ENCODE peak calls at places on chromosomes 11 and 22, in ten cellular contexts. B, O, W, F, H, Q, E, S, Y and G are unnamed samples.

GRCh38 chr11:116910378-116910777 is 73.0 kb upstream of the APOA1 start:
- DNase-seq in B (no peak), O (no peak), W (no peak), F (peak; percentile 27), H (no peak), Q (no peak), E (no peak), S (no peak), Y (no peak), G (no peak)

GRCh38 chr11:12287009-12287373 is 90.4 kb upstream of the PARVA start:
- DNase-seq in B (no peak), O (peak; percentile 89), W (peak; percentile 31), F (peak; percentile 94), H (no peak), Q (peak; percentile 36), E (peak; percentile 96), S (peak; percentile 43), Y (peak; percentile 77), G (no peak)

GRCh38 chr11:26896716-26897115 is 97.2 kb upstream of the FIBIN start:
- DNase-seq in B (no peak), O (no peak), W (no peak), F (peak; percentile 56), H (no peak), Q (no peak), E (no peak), S (no peak), Y (no peak), G (no peak)

GRCh38 chr22:27761652-27762051 is 39.9 kb downstream of the MN1 start:
- DNase-seq in B (no peak), O (no peak), W (no peak), F (no peak), H (no peak), Q (no peak), E (no peak), S (no peak), Y (no peak), G (no peak)

GRCh38 chr11:38594881-38595280 is 1996.8 kb upstream of the RAG2 start:
- DNase-seq in B (no peak), O (no peak), W (no peak), F (no peak), H (no peak), Q (no peak), E (no peak), S (no peak), Y (no peak), G (no peak)

GRCh38 chr11:125345706-125346561 is 150.1 kb downstream of the FEZ1 start:
- DNase-seq in B (peak; percentile 89), O (peak; percentile 74), W (peak; percentile 87), F (peak; percentile 91), H (peak; percentile 48), Q (peak; percentile 15), E (peak; percentile 77), S (peak; percentile 60), Y (peak; percentile 67), G (no peak)

GRCh38 chr11:69140635-69141034 is 15.1 kb upstream of the SMIM38 start:
- DNase-seq in B (no peak), O (no peak), W (no peak), F (no peak), H (no peak), Q (no peak), E (no peak), S (no peak), Y (no peak), G (no peak)

GRCh38 chr11:129608711-129609110 is 206.9 kb upstream of the TMEM45B start:
- DNase-seq in B (no peak), O (peak; percentile 92), W (no peak), F (no peak), H (no peak), Q (no peak), E (no peak), S (peak; percentile 11), Y (no peak), G (peak; percentile 75)

GRCh38 chr11:69869311-69869939 is 50.2 kb upstream of the FGF3 start:
- DNase-seq in B (no peak), O (no peak), W (no peak), F (no peak), H (no peak), Q (no peak), E (no peak), S (no peak), Y (no peak), G (no peak)

GRCh38 chr22:20427945-20428417 is 9.6 kb downstream of the SCARF2 start:
- DNase-seq in B (no peak), O (no peak), W (no peak), F (no peak), H (no peak), Q (no peak), E (no peak), S (no peak), Y (no peak), G (no peak)

GRCh38 chr11:8283510-8284272 is 20.0 kb upstream of the LMO1 start:
- DNase-seq in B (peak; percentile 67), O (no peak), W (peak; percentile 74), F (no peak), H (no peak), Q (no peak), E (peak; percentile 63), S (no peak), Y (no peak), G (no peak)

GRCh38 chr11:86639172-86639571 is 33.2 kb downstream of the ME3 start:
- DNase-seq in B (no peak), O (peak; percentile 90), W (no peak), F (no peak), H (no peak), Q (no peak), E (no peak), S (no peak), Y (no peak), G (no peak)

GRCh38 chr11:37199082-37199481 is 601.0 kb upstream of the RAG2 start:
- DNase-seq in B (no peak), O (no peak), W (no peak), F (no peak), H (no peak), Q (no peak), E (peak; percentile 73), S (no peak), Y (no peak), G (no peak)

GRCh38 chr11:10303558-10304363 is 1.1 kb upstream of the ADM start:
- DNase-seq in B (peak; percentile 41), O (peak; percentile 67), W (peak; percentile 68), F (peak; percentile 73), H (peak; percentile 59), Q (peak; percentile 44), E (peak; percentile 93), S (peak; percentile 94), Y (peak; percentile 41), G (no peak)

GRCh38 chr22:24728790-24729637 is 45.5 kb downstream of the PIWIL3 start:
- DNase-seq in B (peak; percentile 60), O (no peak), W (no peak), F (no peak), H (no peak), Q (peak; percentile 92), E (no peak), S (no peak), Y (peak; percentile 80), G (no peak)

GRCh38 chr11:35714882-35715612 is 52.5 kb downstream of the TRIM44 start:
- DNase-seq in B (no peak), O (peak; percentile 26), W (no peak), F (peak; percentile 18), H (no peak), Q (no peak), E (peak; percentile 2), S (no peak), Y (no peak), G (no peak)

GRCh38 chr11:66676931-66677598 is 622 bp downstream of the RBM4B start:
- DNase-seq in B (no peak), O (peak; percentile 24), W (no peak), F (no peak), H (no peak), Q (no peak), E (no peak), S (no peak), Y (peak; percentile 45), G (no peak)

DNA sequence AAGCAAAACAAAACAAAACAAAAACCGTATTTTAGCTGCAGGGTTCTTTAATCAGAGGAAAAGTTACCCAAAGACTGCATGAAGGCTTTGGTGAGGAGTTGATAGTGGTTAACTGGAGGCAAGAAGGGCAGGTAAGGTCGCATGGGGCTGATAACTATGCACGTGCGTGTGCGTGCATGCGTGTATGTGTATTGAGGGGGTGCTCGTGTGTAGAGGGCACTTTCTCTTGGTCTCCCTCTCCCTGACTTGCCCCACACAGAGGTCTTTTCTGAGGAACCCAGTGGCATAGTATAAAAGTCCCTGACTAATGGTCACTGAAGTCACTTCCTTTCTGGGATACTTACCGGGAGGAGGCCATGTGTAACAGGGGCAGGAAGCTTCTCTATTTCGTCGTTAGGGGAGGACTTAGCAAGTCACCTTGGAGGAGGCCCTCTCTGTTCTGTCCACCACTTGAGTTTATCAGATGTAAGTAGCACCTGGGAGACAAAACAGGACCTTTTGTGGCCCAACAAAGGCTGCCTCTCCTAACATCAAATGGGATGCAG is 20.1 kb upstream of the FCHSD2 start:
- DNase-seq in B (no peak), O (no peak), W (no peak), F (no peak), H (no peak), Q (no peak), E (no peak), S (no peak), Y (no peak), G (no peak)
- H3K9ac ChIP-seq in B (no peak overlapping the region), O (no peak overlapping the region), W (no peak overlapping the region), F (no peak overlapping the region), H (no peak overlapping the region), Q (no peak overlapping the region), E (no peak overlapping the region), S (no peak overlapping the region), Y (no peak overlapping the region), G (no peak overlapping the region)

GRCh38 chr11:65502274-65502851 is 3.5 kb downstream of the MALAT1 start:
- DNase-seq in B (no peak), O (no peak), W (no peak), F (peak; percentile 60), H (peak; percentile 31), Q (no peak), E (peak; percentile 46), S (no peak), Y (peak; percentile 63), G (no peak)
- H3K9ac ChIP-seq in B (peak overlapping the region; percentile 100), O (peak overlapping the region; percentile 97), W (peak overlapping the region; percentile 96), F (peak overlapping the region; percentile 98), H (peak overlapping the region; percentile 100), Q (peak overlapping the region; percentile 99), E (peak overlapping the region; percentile 99), S (no peak overlapping the region), Y (peak overlapping the region; percentile 95), G (peak overlapping the region; percentile 98)

GRCh38 chr22:38713921-38714320 is 8.2 kb downstream of the GTPBP1 start:
- DNase-seq in B (no peak), O (no peak), W (no peak), F (no peak), H (no peak), Q (no peak), E (peak; percentile 47), S (no peak), Y (no peak), G (no peak)
- H3K9ac ChIP-seq in B (no peak overlapping the region), O (no peak overlapping the region), W (no peak overlapping the region), F (no peak overlapping the region), H (no peak overlapping the region), Q (no peak overlapping the region), E (no peak overlapping the region), S (no peak overlapping the region), Y (no peak overlapping the region), G (no peak overlapping the region)

DNA sequence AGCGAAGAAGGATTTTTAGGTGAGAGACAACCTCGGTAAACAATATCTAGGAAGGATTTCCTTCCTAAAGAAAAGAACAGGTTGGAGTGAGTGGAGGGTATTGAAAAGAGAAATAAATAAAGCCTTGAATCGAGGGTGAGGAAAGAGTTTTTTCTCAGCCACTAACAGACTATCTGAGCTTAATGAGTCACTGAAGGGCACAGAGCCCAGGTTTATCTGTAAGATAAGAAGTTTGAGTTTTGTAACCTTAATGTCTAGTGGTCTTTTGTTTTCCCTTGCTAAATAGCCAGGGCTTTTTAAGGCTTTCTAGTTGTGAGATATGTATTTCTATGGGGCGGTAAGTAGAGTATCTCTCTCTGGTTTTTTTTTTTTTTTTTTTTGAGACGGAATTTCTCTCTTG is 394.5 kb upstream of the KIRREL3 start:
- DNase-seq in B (no peak), O (no peak), W (no peak), F (no peak), H (no peak), Q (no peak), E (peak; percentile 18), S (no peak), Y (no peak), G (no peak)
- H3K9ac ChIP-seq in B (no peak overlapping the region), O (no peak overlapping the region), W (no peak overlapping the region), F (no peak overlapping the region), H (no peak overlapping the region), Q (no peak overlapping the region), E (no peak overlapping the region), S (no peak overlapping the region), Y (no peak overlapping the region), G (no peak overlapping the region)